ENCODE peak calls at places on chromosomes 12 and 14, in seven cellular contexts. One of them, this sample, is unnamed. For H3K4me1, the result is how much of the 10 kb centered on the place peaks cover.

GRCh38 chr12:127722651-127723050 is 544.3 kb upstream of the TMEM132C start:
- DNase-seq in mucosa of descending colon: no peak
- DNase-seq in cardiac muscle cell: no peak
- DNase-seq in OCI-LY7: no peak
- DNase-seq in CD4-positive, alpha-beta memory T cell: no peak
- DNase-seq in CD8-positive, alpha-beta memory T cell: no peak
- DNase-seq in gastrocnemius medialis: no peak
- DNase-seq in this sample: no peak

GRCh38 chr12:7369274-7369729 is 65.4 kb downstream of the ACSM4 start:
- DNase-seq in cardiac muscle cell: no peak
- DNase-seq in CD8-positive, alpha-beta memory T cell: no peak
- DNase-seq in OCI-LY7: no peak
- DNase-seq in gastrocnemius medialis: peak
- DNase-seq in mucosa of descending colon: no peak
- DNase-seq in CD4-positive, alpha-beta memory T cell: no peak
- DNase-seq in this sample: no peak

GRCh38 chr12:110270125-110270962 is 10.7 kb upstream of the ATP2A2 start:
- DNase-seq in CD4-positive, alpha-beta memory T cell: no peak
- DNase-seq in OCI-LY7: no peak
- DNase-seq in mucosa of descending colon: no peak
- DNase-seq in gastrocnemius medialis: peak
- DNase-seq in cardiac muscle cell: peak
- DNase-seq in CD8-positive, alpha-beta memory T cell: no peak
- DNase-seq in this sample: peak

GRCh38 chr12:60345442-60345841 is 749.6 kb downstream of the SLC16A7 start:
- DNase-seq in CD4-positive, alpha-beta memory T cell: no peak
- DNase-seq in CD8-positive, alpha-beta memory T cell: no peak
- DNase-seq in cardiac muscle cell: no peak
- DNase-seq in mucosa of descending colon: no peak
- DNase-seq in gastrocnemius medialis: no peak
- DNase-seq in OCI-LY7: no peak
- DNase-seq in this sample: no peak

GRCh38 chr12:71183018-71183417 is 25.2 kb upstream of the TSPAN8 start:
- DNase-seq in mucosa of descending colon: no peak
- DNase-seq in gastrocnemius medialis: no peak
- DNase-seq in CD8-positive, alpha-beta memory T cell: no peak
- DNase-seq in OCI-LY7: no peak
- DNase-seq in CD4-positive, alpha-beta memory T cell: no peak
- DNase-seq in cardiac muscle cell: no peak
- DNase-seq in this sample: no peak

GRCh38 chr12:40587416-40587815 is 104.8 kb upstream of the CNTN1 start:
- DNase-seq in mucosa of descending colon: no peak
- DNase-seq in gastrocnemius medialis: no peak
- DNase-seq in OCI-LY7: no peak
- DNase-seq in CD8-positive, alpha-beta memory T cell: no peak
- DNase-seq in CD4-positive, alpha-beta memory T cell: no peak
- DNase-seq in cardiac muscle cell: no peak
- DNase-seq in this sample: no peak

GRCh38 chr12:49345048-49345839 is 1.4 kb upstream of the DNAJC22 start:
- DNase-seq in cardiac muscle cell: peak
- DNase-seq in CD4-positive, alpha-beta memory T cell: no peak
- DNase-seq in CD8-positive, alpha-beta memory T cell: no peak
- DNase-seq in OCI-LY7: peak
- DNase-seq in mucosa of descending colon: no peak
- DNase-seq in gastrocnemius medialis: no peak
- DNase-seq in this sample: no peak

GRCh38 chr12:18421840-18422239 is 160.5 kb downstream of the PIK3C2G start:
- DNase-seq in gastrocnemius medialis: no peak
- DNase-seq in mucosa of descending colon: no peak
- DNase-seq in CD4-positive, alpha-beta memory T cell: no peak
- DNase-seq in CD8-positive, alpha-beta memory T cell: no peak
- DNase-seq in cardiac muscle cell: no peak
- DNase-seq in OCI-LY7: no peak
- DNase-seq in this sample: no peak

GRCh38 chr12:116945901-116946550 is 35.3 kb downstream of the FBXW8 start:
- DNase-seq in cardiac muscle cell: no peak
- DNase-seq in OCI-LY7: no peak
- DNase-seq in mucosa of descending colon: no peak
- DNase-seq in CD8-positive, alpha-beta memory T cell: no peak
- DNase-seq in gastrocnemius medialis: no peak
- DNase-seq in CD4-positive, alpha-beta memory T cell: no peak
- DNase-seq in this sample: no peak

GRCh38 chr12:132710422-132711168 is at the start of gene PGAM5:
- DNase-seq in OCI-LY7: peak
- DNase-seq in mucosa of descending colon: peak
- DNase-seq in gastrocnemius medialis: peak
- DNase-seq in CD4-positive, alpha-beta memory T cell: peak
- DNase-seq in cardiac muscle cell: peak
- DNase-seq in CD8-positive, alpha-beta memory T cell: peak
- DNase-seq in this sample: peak

GRCh38 chr12:108570743-108571603 is 8.6 kb downstream of the ISCU start:
- DNase-seq in gastrocnemius medialis: peak
- DNase-seq in CD4-positive, alpha-beta memory T cell: peak
- DNase-seq in cardiac muscle cell: peak
- DNase-seq in mucosa of descending colon: no peak
- DNase-seq in OCI-LY7: peak
- DNase-seq in CD8-positive, alpha-beta memory T cell: no peak
- DNase-seq in this sample: no peak

GRCh38 chr12:87332987-87333761 is 696.0 kb downstream of the C12orf50 start:
- DNase-seq in gastrocnemius medialis: no peak
- DNase-seq in CD8-positive, alpha-beta memory T cell: no peak
- DNase-seq in OCI-LY7: no peak
- DNase-seq in CD4-positive, alpha-beta memory T cell: no peak
- DNase-seq in mucosa of descending colon: no peak
- DNase-seq in cardiac muscle cell: no peak
- DNase-seq in this sample: no peak

GRCh38 chr12:131621701-131622421 is 89.0 kb upstream of the SFSWAP start:
- DNase-seq in OCI-LY7: no peak
- DNase-seq in CD4-positive, alpha-beta memory T cell: no peak
- DNase-seq in cardiac muscle cell: no peak
- DNase-seq in mucosa of descending colon: no peak
- DNase-seq in CD8-positive, alpha-beta memory T cell: no peak
- DNase-seq in gastrocnemius medialis: no peak
- DNase-seq in this sample: no peak

GRCh38 chr12:115923851-115924250 is 353.6 kb downstream of the MED13L start:
- DNase-seq in CD4-positive, alpha-beta memory T cell: no peak
- DNase-seq in CD8-positive, alpha-beta memory T cell: no peak
- DNase-seq in gastrocnemius medialis: no peak
- DNase-seq in OCI-LY7: no peak
- DNase-seq in cardiac muscle cell: no peak
- DNase-seq in mucosa of descending colon: no peak
- DNase-seq in this sample: no peak

GRCh38 chr14:29410581-29410980 is 517.1 kb downstream of the PRKD1 start:
- DNase-seq in CD4-positive, alpha-beta memory T cell: no peak
- DNase-seq in OCI-LY7: no peak
- DNase-seq in gastrocnemius medialis: no peak
- DNase-seq in cardiac muscle cell: no peak
- DNase-seq in mucosa of descending colon: no peak
- DNase-seq in CD8-positive, alpha-beta memory T cell: no peak
- DNase-seq in this sample: no peak

GRCh38 chr12:60052483-60052882 is 456.7 kb downstream of the SLC16A7 start:
- DNase-seq in mucosa of descending colon: no peak
- DNase-seq in cardiac muscle cell: no peak
- DNase-seq in CD8-positive, alpha-beta memory T cell: no peak
- DNase-seq in CD4-positive, alpha-beta memory T cell: no peak
- DNase-seq in gastrocnemius medialis: no peak
- DNase-seq in OCI-LY7: no peak
- DNase-seq in this sample: no peak

GRCh38 chr12:29148958-29149690 is at the start of gene FAR2:
- DNase-seq in cardiac muscle cell: peak
- DNase-seq in OCI-LY7: no peak
- DNase-seq in gastrocnemius medialis: no peak
- DNase-seq in CD4-positive, alpha-beta memory T cell: peak
- DNase-seq in CD8-positive, alpha-beta memory T cell: peak
- DNase-seq in mucosa of descending colon: peak
- DNase-seq in this sample: no peak

GRCh38 chr12:123238961-123239360 is 5.7 kb downstream of the MTRFR start:
- DNase-seq in mucosa of descending colon: no peak
- DNase-seq in gastrocnemius medialis: no peak
- DNase-seq in cardiac muscle cell: no peak
- DNase-seq in OCI-LY7: no peak
- DNase-seq in CD4-positive, alpha-beta memory T cell: no peak
- DNase-seq in CD8-positive, alpha-beta memory T cell: no peak
- DNase-seq in this sample: no peak

GRCh38 chr12:99054601-99055128 is 409.6 kb downstream of the APAF1 start:
- DNase-seq in cardiac muscle cell: no peak
- DNase-seq in OCI-LY7: no peak
- DNase-seq in CD8-positive, alpha-beta memory T cell: no peak
- DNase-seq in mucosa of descending colon: no peak
- DNase-seq in CD4-positive, alpha-beta memory T cell: no peak
- DNase-seq in gastrocnemius medialis: no peak
- DNase-seq in this sample: no peak

GRCh38 chr12:24121911-24122310 is 172.4 kb upstream of the SOX5 start:
- DNase-seq in gastrocnemius medialis: no peak
- DNase-seq in OCI-LY7: no peak
- DNase-seq in CD8-positive, alpha-beta memory T cell: no peak
- DNase-seq in cardiac muscle cell: no peak
- DNase-seq in CD4-positive, alpha-beta memory T cell: no peak
- DNase-seq in mucosa of descending colon: no peak
- DNase-seq in this sample: no peak

GRCh38 chr12:66405395-66405794 is 103.1 kb downstream of the HELB start:
- DNase-seq in OCI-LY7: no peak
- DNase-seq in gastrocnemius medialis: no peak
- DNase-seq in CD4-positive, alpha-beta memory T cell: no peak
- DNase-seq in mucosa of descending colon: no peak
- DNase-seq in cardiac muscle cell: no peak
- DNase-seq in CD8-positive, alpha-beta memory T cell: no peak
- DNase-seq in this sample: no peak

GRCh38 chr14:81206115-81206514 is 14.6 kb downstream of the GTF2A1 start:
- DNase-seq in cardiac muscle cell: no peak
- DNase-seq in OCI-LY7: no peak
- DNase-seq in gastrocnemius medialis: no peak
- DNase-seq in CD8-positive, alpha-beta memory T cell: no peak
- DNase-seq in CD4-positive, alpha-beta memory T cell: no peak
- DNase-seq in mucosa of descending colon: no peak
- DNase-seq in this sample: no peak

GRCh38 chr14:81209187-81209836 is 11.4 kb downstream of the GTF2A1 start:
- DNase-seq in CD8-positive, alpha-beta memory T cell: no peak
- DNase-seq in gastrocnemius medialis: no peak
- DNase-seq in mucosa of descending colon: no peak
- DNase-seq in cardiac muscle cell: no peak
- DNase-seq in OCI-LY7: peak
- DNase-seq in CD4-positive, alpha-beta memory T cell: no peak
- DNase-seq in this sample: no peak

GRCh38 chr14:81208489-81208888 is 12.3 kb downstream of the GTF2A1 start:
- DNase-seq in CD8-positive, alpha-beta memory T cell: no peak
- DNase-seq in gastrocnemius medialis: peak
- DNase-seq in OCI-LY7: no peak
- DNase-seq in cardiac muscle cell: no peak
- DNase-seq in mucosa of descending colon: no peak
- DNase-seq in CD4-positive, alpha-beta memory T cell: no peak
- DNase-seq in this sample: no peak

DNA sequence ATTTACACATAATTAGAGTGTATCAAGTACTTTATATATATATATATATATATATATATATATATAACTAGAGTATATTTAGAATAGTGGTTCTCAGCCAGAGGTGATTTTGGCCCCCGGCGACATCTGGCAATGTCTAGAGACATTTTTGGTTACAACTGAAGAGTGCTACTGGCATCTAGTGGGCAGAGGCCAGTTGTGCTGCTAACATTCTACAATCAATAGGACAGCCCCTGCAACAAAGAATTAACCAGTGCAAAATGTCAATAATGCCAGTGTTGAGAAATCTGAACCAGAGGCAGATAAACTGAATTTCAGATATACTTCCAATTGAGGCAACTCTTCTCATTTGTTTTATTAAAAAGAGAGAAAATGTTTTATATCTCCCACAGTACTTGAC is 8.9 kb downstream of the GTF2A1 start:
- DNase-seq in mucosa of descending colon: no peak
- DNase-seq in CD8-positive, alpha-beta memory T cell: peak
- DNase-seq in gastrocnemius medialis: peak
- DNase-seq in OCI-LY7: peak
- DNase-seq in CD4-positive, alpha-beta memory T cell: peak
- DNase-seq in cardiac muscle cell: peak
- DNase-seq in this sample: no peak
- H3K4me1 ChIP-seq in mucosa of descending colon: under half
- H3K4me1 ChIP-seq in CD8-positive, alpha-beta memory T cell: under half
- H3K4me1 ChIP-seq in gastrocnemius medialis: under half
- H3K4me1 ChIP-seq in OCI-LY7: under half
- H3K4me1 ChIP-seq in CD4-positive, alpha-beta memory T cell: under half
- H3K4me1 ChIP-seq in cardiac muscle cell: under half
- H3K4me1 ChIP-seq in this sample: under half

DNA sequence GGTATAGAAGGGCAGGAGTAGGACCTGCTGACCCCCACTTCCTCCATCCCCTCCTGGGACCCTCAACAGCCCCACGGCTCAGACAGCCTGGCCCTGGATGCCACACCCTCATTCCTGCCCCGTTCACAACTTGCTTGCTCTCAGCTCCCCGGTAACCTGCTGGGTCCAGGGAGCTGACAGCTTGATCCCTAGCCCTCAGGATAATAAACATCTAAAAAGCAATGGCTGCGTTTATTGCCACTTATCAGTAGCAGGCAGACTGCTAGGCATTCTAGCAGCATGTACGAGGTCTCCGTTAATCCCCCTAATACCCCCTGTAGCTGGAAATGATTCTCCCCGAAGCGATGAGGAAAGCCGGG is 24.3 kb upstream of the RPLP0 start:
- DNase-seq in CD8-positive, alpha-beta memory T cell: no peak
- DNase-seq in cardiac muscle cell: no peak
- DNase-seq in mucosa of descending colon: no peak
- DNase-seq in gastrocnemius medialis: no peak
- DNase-seq in OCI-LY7: no peak
- DNase-seq in CD4-positive, alpha-beta memory T cell: no peak
- DNase-seq in this sample: no peak
- H3K4me3 ChIP-seq in CD8-positive, alpha-beta memory T cell: peak
- H3K4me3 ChIP-seq in cardiac muscle cell: no peak
- H3K4me3 ChIP-seq in mucosa of descending colon: peak
- H3K4me3 ChIP-seq in gastrocnemius medialis: no peak
- H3K4me3 ChIP-seq in OCI-LY7: no peak
- H3K4me3 ChIP-seq in CD4-positive, alpha-beta memory T cell: no peak
- H3K4me3 ChIP-seq in this sample: peak

DNA sequence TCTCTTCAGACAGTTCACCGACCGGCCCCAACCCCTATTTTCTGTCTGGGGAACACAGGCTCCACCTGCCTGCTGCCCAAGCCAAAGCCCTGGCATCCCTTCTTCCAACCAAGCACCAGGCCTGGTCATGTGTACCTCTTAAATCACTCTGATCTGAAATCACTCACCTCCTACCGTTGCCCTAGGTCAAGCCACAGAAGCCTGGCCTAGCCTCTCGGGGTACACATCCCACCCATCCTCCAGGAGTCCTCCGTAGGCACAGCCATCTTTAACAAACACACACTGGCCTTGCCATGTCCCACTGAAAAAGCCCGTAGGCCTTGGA is 81.8 kb downstream of the IRF2BPL start:
- DNase-seq in gastrocnemius medialis: no peak
- DNase-seq in CD8-positive, alpha-beta memory T cell: no peak
- DNase-seq in mucosa of descending colon: no peak
- DNase-seq in CD4-positive, alpha-beta memory T cell: no peak
- DNase-seq in cardiac muscle cell: no peak
- DNase-seq in OCI-LY7: no peak
- DNase-seq in this sample: peak
- H3K4me1 ChIP-seq in gastrocnemius medialis: under half
- H3K4me1 ChIP-seq in CD8-positive, alpha-beta memory T cell: under half
- H3K4me1 ChIP-seq in mucosa of descending colon: under half
- H3K4me1 ChIP-seq in CD4-positive, alpha-beta memory T cell: under half
- H3K4me1 ChIP-seq in cardiac muscle cell: under half
- H3K4me1 ChIP-seq in OCI-LY7: under half
- H3K4me1 ChIP-seq in this sample: under half

GRCh38 chr14:65880507-65880906 is 468.0 kb downstream of the FUT8 start:
- DNase-seq in mucosa of descending colon: no peak
- DNase-seq in cardiac muscle cell: no peak
- DNase-seq in gastrocnemius medialis: no peak
- DNase-seq in CD8-positive, alpha-beta memory T cell: no peak
- DNase-seq in CD4-positive, alpha-beta memory T cell: no peak
- DNase-seq in OCI-LY7: no peak
- DNase-seq in this sample: no peak
- H3K4me3 ChIP-seq in mucosa of descending colon: no peak
- H3K4me3 ChIP-seq in cardiac muscle cell: no peak
- H3K4me3 ChIP-seq in gastrocnemius medialis: no peak
- H3K4me3 ChIP-seq in CD8-positive, alpha-beta memory T cell: no peak
- H3K4me3 ChIP-seq in CD4-positive, alpha-beta memory T cell: no peak
- H3K4me3 ChIP-seq in OCI-LY7: no peak
- H3K4me3 ChIP-seq in this sample: no peak